ENCODE peak calls at places on chromosomes 6 and 20, in four cellular contexts. Y, E, O and H are unnamed samples.

GRCh38 chr20:59574308-59574707 is 30.0 kb upstream of the PHACTR3 start:
- DNase-seq in Y (no peak), E (no peak), O (no peak), H (peak)

GRCh38 chr6:151430886-151431285 is 21.0 kb downstream of the RMND1 start:
- DNase-seq in Y (no peak), E (no peak), O (no peak), H (no peak)

GRCh38 chr6:9334979-9335378 is 899.6 kb upstream of the SLC35B3 start:
- DNase-seq in Y (no peak), E (no peak), O (no peak), H (no peak)

GRCh38 chr6:139722540-139722939 is 348.1 kb upstream of the CITED2 start:
- DNase-seq in Y (no peak), E (no peak), O (no peak), H (no peak)

GRCh38 chr20:41618807-41619294 is 674 bp upstream of the CHD6 start:
- DNase-seq in Y (no peak), E (no peak), O (no peak), H (no peak)

GRCh38 chr6:97215157-97215769 is 67.8 kb downstream of the MMS22L start:
- DNase-seq in Y (no peak), E (no peak), O (peak), H (no peak)

GRCh38 chr6:81475646-81476045 is 276.8 kb downstream of the TENT5A start:
- DNase-seq in Y (no peak), E (no peak), O (no peak), H (no peak)

GRCh38 chr20:50635676-50636600 is 55.4 kb downstream of the RIPOR3 start:
- DNase-seq in Y (peak), E (peak), O (peak), H (no peak)

GRCh38 chr6:20946037-20946436 is 411.8 kb downstream of the CDKAL1 start:
- DNase-seq in Y (peak), E (no peak), O (no peak), H (no peak)

GRCh38 chr20:14845199-14846160 is 508.1 kb upstream of the FLRT3 start:
- DNase-seq in Y (no peak), E (no peak), O (no peak), H (no peak)

GRCh38 chr6:119738425-119738824 is 388.9 kb upstream of the MAN1A1 start:
- DNase-seq in Y (no peak), E (no peak), O (no peak), H (no peak)

GRCh38 chr20:341682-342081 is 5.2 kb upstream of the NRSN2 start:
- DNase-seq in Y (no peak), E (no peak), O (no peak), H (no peak)

GRCh38 chr20:17586250-17586649 is 16.4 kb downstream of the DSTN start:
- DNase-seq in Y (no peak), E (no peak), O (no peak), H (no peak)

GRCh38 chr6:27448456-27448855 is 24.4 kb downstream of the ZNF184 start:
- DNase-seq in Y (no peak), E (no peak), O (no peak), H (no peak)

GRCh38 chr6:70310063-70310694 is 7.3 kb upstream of the COL9A1 start:
- DNase-seq in Y (no peak), E (no peak), O (no peak), H (no peak)